ENCODE peak calls at places on chromosomes 7 and 10, in five cellular contexts. K, G, P, B and S are unnamed samples.

GRCh38 chr10:85868627-85869499 is 497.7 kb downstream of the GRID1 start:
- DNase-seq in K (peak; percentile 3), G (no peak), P (no peak), B (no peak), S (no peak)

GRCh38 chr7:36951257-36951697 is 227.0 kb upstream of the AOAH start:
- DNase-seq in K (peak; percentile 67), G (no peak), P (no peak), B (no peak), S (no peak)

GRCh38 chr10:78752251-78752650 is 316.5 kb upstream of the ZMIZ1 start:
- DNase-seq in K (no peak), G (no peak), P (no peak), B (no peak), S (no peak)

GRCh38 chr10:15735766-15736165 is 16.0 kb upstream of the ITGA8 start:
- DNase-seq in K (no peak), G (no peak), P (no peak), B (no peak), S (no peak)

GRCh38 chr10:128092454-128092853 is 33.8 kb downstream of the MKI67 start:
- DNase-seq in K (no peak), G (no peak), P (no peak), B (no peak), S (no peak)

GRCh38 chr10:3658766-3659165 is 126.2 kb downstream of the KLF6 start:
- DNase-seq in K (no peak), G (no peak), P (no peak), B (no peak), S (no peak)

GRCh38 chr7:42232275-42232674 is 4.7 kb downstream of the GLI3 start:
- DNase-seq in K (no peak), G (no peak), P (no peak), B (no peak), S (no peak)

GRCh38 chr7:148697256-148697841 is 1.4 kb upstream of the CUL1 start:
- DNase-seq in K (no peak), G (no peak), P (no peak), B (no peak), S (no peak)

GRCh38 chr7:100080895-100081534 is 508 bp downstream of the ZNF3 start:
- DNase-seq in K (no peak), G (no peak), P (no peak), B (no peak), S (no peak)

GRCh38 chr10:60299961-60300883 is 89.5 kb downstream of the ANK3 start:
- DNase-seq in K (no peak), G (no peak), P (no peak), B (no peak), S (no peak)

GRCh38 chr7:8356071-8356470 is 77.3 kb upstream of the NXPH1 start:
- DNase-seq in K (no peak), G (no peak), P (no peak), B (no peak), S (no peak)

GRCh38 chr7:49400891-49401550 is 372.4 kb upstream of the VWC2 start:
- DNase-seq in K (no peak), G (no peak), P (peak; percentile 10), B (no peak), S (no peak)

GRCh38 chr7:135392701-135393100 is 117.2 kb downstream of the CNOT4 start:
- DNase-seq in K (no peak), G (no peak), P (no peak), B (no peak), S (no peak)

GRCh38 chr7:139990142-139990535 is 72.6 kb downstream of the PARP12 start:
- DNase-seq in K (no peak), G (no peak), P (no peak), B (no peak), S (no peak)

GRCh38 chr7:123819001-123819400 is 26.0 kb upstream of the HYAL4 start:
- DNase-seq in K (no peak), G (no peak), P (no peak), B (no peak), S (no peak)

GRCh38 chr10:58023341-58024073 is 244.2 kb downstream of the IPMK start:
- DNase-seq in K (no peak), G (peak; percentile 5), P (no peak), B (no peak), S (peak; percentile 25)